ENCODE peak calls at places on chromosome 6, in eight cellular contexts. One of them, this sample, is unnamed.

GRCh38 chr6:37824170-37824569 is 4.6 kb downstream of the ZFAND3 start:
- DNase-seq in GM12878: no peak
- DNase-seq in stomach: no peak
- DNase-seq in HepG2: no peak
- DNase-seq in transverse colon: no peak
- DNase-seq in A549: no peak
- DNase-seq in ovary: no peak
- DNase-seq in upper lobe of left lung: no peak
- DNase-seq in this sample: no peak

GRCh38 chr6:43575105-43575771 is 600 bp downstream of the XPO5 start:
- DNase-seq in GM12878: no peak
- DNase-seq in stomach: peak; percentile 36
- DNase-seq in HepG2: peak; percentile 40
- DNase-seq in transverse colon: peak; percentile 36
- DNase-seq in A549: peak; percentile 21
- DNase-seq in ovary: no peak
- DNase-seq in upper lobe of left lung: peak; percentile 43
- DNase-seq in this sample: no peak

GRCh38 chr6:124795879-124796838 is 166.1 kb upstream of the RNF217 start:
- DNase-seq in GM12878: no peak
- DNase-seq in stomach: no peak
- DNase-seq in HepG2: no peak
- DNase-seq in transverse colon: no peak
- DNase-seq in A549: no peak
- DNase-seq in ovary: no peak
- DNase-seq in upper lobe of left lung: no peak
- DNase-seq in this sample: no peak

GRCh38 chr6:8277769-8278168 is 157.6 kb downstream of the SLC35B3 start:
- DNase-seq in GM12878: no peak
- DNase-seq in stomach: no peak
- DNase-seq in HepG2: no peak
- DNase-seq in transverse colon: no peak
- DNase-seq in A549: no peak
- DNase-seq in ovary: no peak
- DNase-seq in upper lobe of left lung: no peak
- DNase-seq in this sample: no peak

GRCh38 chr6:12899080-12899815 is 182.7 kb downstream of the PHACTR1 start:
- DNase-seq in GM12878: no peak
- DNase-seq in stomach: no peak
- DNase-seq in HepG2: no peak
- DNase-seq in transverse colon: no peak
- DNase-seq in A549: no peak
- DNase-seq in ovary: no peak
- DNase-seq in upper lobe of left lung: no peak
- DNase-seq in this sample: no peak

GRCh38 chr6:168088161-168089106 is 9.4 kb upstream of the FRMD1 start:
- DNase-seq in GM12878: no peak
- DNase-seq in stomach: peak; percentile 44
- DNase-seq in HepG2: peak; percentile 59
- DNase-seq in transverse colon: peak; percentile 70
- DNase-seq in A549: no peak
- DNase-seq in ovary: peak; percentile 56
- DNase-seq in upper lobe of left lung: no peak
- DNase-seq in this sample: peak; percentile 15

GRCh38 chr6:84645563-84646266 is 118.7 kb downstream of the TBX18 start:
- DNase-seq in GM12878: no peak
- DNase-seq in stomach: no peak
- DNase-seq in HepG2: no peak
- DNase-seq in transverse colon: no peak
- DNase-seq in A549: no peak
- DNase-seq in ovary: no peak
- DNase-seq in upper lobe of left lung: no peak
- DNase-seq in this sample: no peak

GRCh38 chr6:111503194-111503593 is 20.2 kb upstream of the REV3L start:
- DNase-seq in GM12878: no peak
- DNase-seq in stomach: no peak
- DNase-seq in HepG2: no peak
- DNase-seq in transverse colon: no peak
- DNase-seq in A549: no peak
- DNase-seq in ovary: no peak
- DNase-seq in upper lobe of left lung: no peak
- DNase-seq in this sample: no peak

GRCh38 chr6:170031096-170031471 is 259.8 kb downstream of the DLL1 start:
- DNase-seq in GM12878: no peak
- DNase-seq in stomach: peak; percentile 85
- DNase-seq in HepG2: no peak
- DNase-seq in transverse colon: peak; percentile 38
- DNase-seq in A549: no peak
- DNase-seq in ovary: no peak
- DNase-seq in upper lobe of left lung: peak; percentile 53
- DNase-seq in this sample: no peak

GRCh38 chr6:53912661-53913060 is 117.9 kb downstream of the LRRC1 start:
- DNase-seq in GM12878: no peak
- DNase-seq in stomach: no peak
- DNase-seq in HepG2: no peak
- DNase-seq in transverse colon: no peak
- DNase-seq in A549: no peak
- DNase-seq in ovary: no peak
- DNase-seq in upper lobe of left lung: no peak
- DNase-seq in this sample: no peak

GRCh38 chr6:14072084-14072483 is 45.5 kb upstream of the CD83 start:
- DNase-seq in GM12878: no peak
- DNase-seq in stomach: no peak
- DNase-seq in HepG2: no peak
- DNase-seq in transverse colon: no peak
- DNase-seq in A549: no peak
- DNase-seq in ovary: no peak
- DNase-seq in upper lobe of left lung: no peak
- DNase-seq in this sample: no peak

GRCh38 chr6:144023216-144023615 is 15.2 kb upstream of the PLAGL1 start:
- DNase-seq in GM12878: no peak
- DNase-seq in stomach: no peak
- DNase-seq in HepG2: no peak
- DNase-seq in transverse colon: no peak
- DNase-seq in A549: no peak
- DNase-seq in ovary: no peak
- DNase-seq in upper lobe of left lung: no peak
- DNase-seq in this sample: no peak

GRCh38 chr6:37516920-37517405 is 17.3 kb upstream of the CCDC167 start:
- DNase-seq in GM12878: no peak
- DNase-seq in stomach: no peak
- DNase-seq in HepG2: no peak
- DNase-seq in transverse colon: no peak
- DNase-seq in A549: no peak
- DNase-seq in ovary: no peak
- DNase-seq in upper lobe of left lung: no peak
- DNase-seq in this sample: no peak

GRCh38 chr6:144999127-144999526 is 714.0 kb downstream of the UTRN start:
- DNase-seq in GM12878: no peak
- DNase-seq in stomach: no peak
- DNase-seq in HepG2: no peak
- DNase-seq in transverse colon: no peak
- DNase-seq in A549: no peak
- DNase-seq in ovary: no peak
- DNase-seq in upper lobe of left lung: no peak
- DNase-seq in this sample: no peak

GRCh38 chr6:167572841-167573271 is 248.0 kb downstream of the TTLL2 start:
- DNase-seq in GM12878: no peak
- DNase-seq in stomach: no peak
- DNase-seq in HepG2: no peak
- DNase-seq in transverse colon: no peak
- DNase-seq in A549: no peak
- DNase-seq in ovary: no peak
- DNase-seq in upper lobe of left lung: no peak
- DNase-seq in this sample: no peak

GRCh38 chr6:149138093-149138492 is 179.4 kb upstream of the TAB2 start:
- DNase-seq in GM12878: no peak
- DNase-seq in stomach: no peak
- DNase-seq in HepG2: no peak
- DNase-seq in transverse colon: no peak
- DNase-seq in A549: no peak
- DNase-seq in ovary: no peak
- DNase-seq in upper lobe of left lung: no peak
- DNase-seq in this sample: no peak

GRCh38 chr6:24761193-24761835 is 13.4 kb upstream of the GMNN start:
- DNase-seq in GM12878: no peak
- DNase-seq in stomach: no peak
- DNase-seq in HepG2: no peak
- DNase-seq in transverse colon: peak; percentile 28
- DNase-seq in A549: no peak
- DNase-seq in ovary: no peak
- DNase-seq in upper lobe of left lung: no peak
- DNase-seq in this sample: no peak

DNA sequence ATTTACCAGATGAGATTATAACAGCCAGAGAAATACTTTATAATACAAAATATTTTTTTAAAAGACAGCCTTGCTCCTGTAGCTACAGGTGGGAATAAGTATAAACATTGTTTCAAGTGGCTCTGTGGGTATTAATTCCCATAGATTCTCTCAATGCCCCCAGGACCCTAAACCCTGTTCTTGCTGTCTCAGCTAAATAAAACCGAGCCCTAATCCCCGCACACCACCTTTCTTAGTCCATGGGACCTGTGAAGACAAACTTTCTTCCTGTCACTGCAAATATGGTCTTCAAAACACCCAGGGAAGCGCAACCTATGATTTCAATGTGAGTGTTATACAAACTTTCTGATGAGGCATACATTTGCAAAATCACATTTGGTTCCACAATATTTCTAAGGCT is 11.0 kb downstream of the SMLR1 start:
- DNase-seq in GM12878: no peak
- DNase-seq in stomach: no peak
- DNase-seq in HepG2: no peak
- DNase-seq in transverse colon: no peak
- DNase-seq in A549: no peak
- DNase-seq in ovary: no peak
- DNase-seq in upper lobe of left lung: no peak
- DNase-seq in this sample: no peak
- H3K4me1 ChIP-seq in GM12878: no peaks in the 10 kb centered on the region
- H3K4me1 ChIP-seq in stomach: peaks cover 5% of the 10 kb centered on the region
- H3K4me1 ChIP-seq in HepG2: peaks cover 35% of the 10 kb centered on the region
- H3K4me1 ChIP-seq in transverse colon: no peaks in the 10 kb centered on the region
- H3K4me1 ChIP-seq in A549: no peaks in the 10 kb centered on the region
- H3K4me1 ChIP-seq in ovary: peaks cover 6% of the 10 kb centered on the region
- H3K4me1 ChIP-seq in upper lobe of left lung: no peaks in the 10 kb centered on the region
- H3K4me1 ChIP-seq in this sample: no peaks in the 10 kb centered on the region

GRCh38 chr6:88763160-88763559 is 200.3 kb downstream of the RNGTT start:
- DNase-seq in GM12878: no peak
- DNase-seq in stomach: no peak
- DNase-seq in HepG2: no peak
- DNase-seq in transverse colon: no peak
- DNase-seq in A549: no peak
- DNase-seq in ovary: no peak
- DNase-seq in upper lobe of left lung: no peak
- DNase-seq in this sample: no peak

GRCh38 chr6:88761237-88762031 is 202.0 kb downstream of the RNGTT start:
- DNase-seq in GM12878: peak; percentile 77
- DNase-seq in stomach: no peak
- DNase-seq in HepG2: no peak
- DNase-seq in transverse colon: no peak
- DNase-seq in A549: no peak
- DNase-seq in ovary: no peak
- DNase-seq in upper lobe of left lung: no peak
- DNase-seq in this sample: no peak

DNA sequence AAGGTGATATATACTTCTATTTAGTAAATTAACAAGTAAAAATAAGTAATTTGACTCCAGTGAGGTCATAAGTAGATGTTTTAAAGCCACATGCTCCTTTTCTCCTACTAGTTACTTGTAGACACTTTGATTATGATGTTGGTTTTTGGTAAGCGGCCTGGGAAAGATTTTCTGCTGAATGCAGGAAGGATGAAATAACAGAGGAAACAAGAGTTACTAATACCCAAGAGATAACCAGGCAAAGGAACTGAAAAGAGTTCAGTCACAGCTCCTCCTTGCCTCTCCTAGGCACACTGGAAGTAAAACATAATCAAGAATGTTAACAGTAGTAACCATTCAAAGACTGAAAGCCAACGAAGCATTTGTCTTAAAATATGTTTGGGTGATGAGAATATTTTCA is 203.3 kb downstream of the RNGTT start:
- DNase-seq in GM12878: no peak
- DNase-seq in stomach: no peak
- DNase-seq in HepG2: no peak
- DNase-seq in transverse colon: no peak
- DNase-seq in A549: no peak
- DNase-seq in ovary: no peak
- DNase-seq in upper lobe of left lung: no peak
- DNase-seq in this sample: no peak
- TF ChIP-seq EP300 in GM12878: no peak
- TF ChIP-seq EP300 in stomach: no peak
- TF ChIP-seq EP300 in HepG2: no peak
- TF ChIP-seq EP300 in transverse colon: no peak
- TF ChIP-seq EP300 in A549: no peak
- TF ChIP-seq EP300 in ovary: no peak
- TF ChIP-seq EP300 in upper lobe of left lung: no peak
- TF ChIP-seq EP300 in this sample: no peak

GRCh38 chr6:35484921-35485392 is 11.9 kb downstream of the TEAD3 start:
- DNase-seq in GM12878: no peak
- DNase-seq in stomach: no peak
- DNase-seq in HepG2: no peak
- DNase-seq in transverse colon: no peak
- DNase-seq in A549: no peak
- DNase-seq in ovary: no peak
- DNase-seq in upper lobe of left lung: no peak
- DNase-seq in this sample: no peak

GRCh38 chr6:35483892-35484645 is 12.8 kb downstream of the TEAD3 start:
- DNase-seq in GM12878: no peak
- DNase-seq in stomach: no peak
- DNase-seq in HepG2: no peak
- DNase-seq in transverse colon: no peak
- DNase-seq in A549: no peak
- DNase-seq in ovary: no peak
- DNase-seq in upper lobe of left lung: no peak
- DNase-seq in this sample: no peak

GRCh38 chr6:35481215-35481614 is 13.0 kb downstream of the RPL10A start:
- DNase-seq in GM12878: no peak
- DNase-seq in stomach: no peak
- DNase-seq in HepG2: no peak
- DNase-seq in transverse colon: no peak
- DNase-seq in A549: no peak
- DNase-seq in ovary: no peak
- DNase-seq in upper lobe of left lung: no peak
- DNase-seq in this sample: no peak

GRCh38 chr6:35483490-35483889 is 13.4 kb downstream of the TEAD3 start:
- DNase-seq in GM12878: no peak
- DNase-seq in stomach: no peak
- DNase-seq in HepG2: no peak
- DNase-seq in transverse colon: no peak
- DNase-seq in A549: no peak
- DNase-seq in ovary: no peak
- DNase-seq in upper lobe of left lung: no peak
- DNase-seq in this sample: no peak

GRCh38 chr6:35483062-35483461 is 13.8 kb downstream of the TEAD3 start:
- DNase-seq in GM12878: no peak
- DNase-seq in stomach: no peak
- DNase-seq in HepG2: no peak
- DNase-seq in transverse colon: no peak
- DNase-seq in A549: no peak
- DNase-seq in ovary: no peak
- DNase-seq in upper lobe of left lung: no peak
- DNase-seq in this sample: no peak
- H3K4me1 ChIP-seq in GM12878: no peaks in the 10 kb centered on the region
- H3K4me1 ChIP-seq in stomach: peaks cover 33% of the 10 kb centered on the region
- H3K4me1 ChIP-seq in HepG2: no peaks in the 10 kb centered on the region
- H3K4me1 ChIP-seq in transverse colon: peaks cover 32% of the 10 kb centered on the region
- H3K4me1 ChIP-seq in A549: peaks cover 20% of the 10 kb centered on the region
- H3K4me1 ChIP-seq in ovary: peaks cover 23% of the 10 kb centered on the region
- H3K4me1 ChIP-seq in upper lobe of left lung: peaks cover 35% of the 10 kb centered on the region
- H3K4me1 ChIP-seq in this sample: peaks cover 35% of the 10 kb centered on the region

GRCh38 chr6:108027054-108027453 is 47.5 kb downstream of the OSTM1 start:
- DNase-seq in GM12878: no peak
- DNase-seq in stomach: no peak
- DNase-seq in HepG2: no peak
- DNase-seq in transverse colon: no peak
- DNase-seq in A549: no peak
- DNase-seq in ovary: no peak
- DNase-seq in upper lobe of left lung: no peak
- DNase-seq in this sample: no peak
- TF ChIP-seq EP300 in GM12878: no peak
- TF ChIP-seq EP300 in stomach: no peak
- TF ChIP-seq EP300 in HepG2: no peak
- TF ChIP-seq EP300 in transverse colon: no peak
- TF ChIP-seq EP300 in A549: no peak
- TF ChIP-seq EP300 in ovary: no peak
- TF ChIP-seq EP300 in upper lobe of left lung: no peak
- TF ChIP-seq EP300 in this sample: no peak

This sample was measured in tibial nerve.